ENCODE peak calls at places on chromosomes 12 and 14, in five cellular contexts. Q is GM12865, K is stomach, I is left ventricle myocardium inferior, V is fibroblast of pulmonary artery. M is an unnamed sample.

GRCh38 chr12:5328669-5329068 is 103.2 kb upstream of the NTF3 start:
- DNase-seq in K (no peak), Q (no peak), I (no peak), V (no peak), M (no peak)

GRCh38 chr12:122243965-122244364 is 18.1 kb upstream of the DIABLO start:
- DNase-seq in Q (peak; percentile 32), K (no peak), I (no peak), V (no peak), M (no peak)

GRCh38 chr14:27181304-27181703 is 583.5 kb upstream of the NOVA1 start:
- DNase-seq in Q (no peak), V (no peak), I (peak; percentile 18), K (no peak), M (no peak)

GRCh38 chr12:30794591-30795409 is 40.0 kb upstream of the CAPRIN2 start:
- DNase-seq in I (no peak), K (no peak), V (peak; percentile 97), Q (no peak), M (no peak)

GRCh38 chr12:53917126-53917525 is 21.5 kb upstream of the HOXC13 start:
- DNase-seq in V (no peak), K (no peak), Q (no peak), I (no peak), M (no peak)

GRCh38 chr14:61511558-61511924 is 183.8 kb upstream of the HIF1A start:
- DNase-seq in V (no peak), K (no peak), I (no peak), Q (no peak), M (no peak)

GRCh38 chr12:25957898-25958253 is 606 bp upstream of the RASSF8 start:
- DNase-seq in V (peak; percentile 89), I (no peak), K (no peak), Q (peak; percentile 5), M (no peak)

GRCh38 chr12:50642035-50642451 is 121.9 kb upstream of the ATF1 start:
- DNase-seq in Q (no peak), K (no peak), V (peak; percentile 67), I (no peak), M (no peak)

GRCh38 chr14:104290756-104291122 is 152.4 kb downstream of the KIF26A start:
- DNase-seq in K (no peak), V (no peak), Q (no peak), I (peak; percentile 6), M (no peak)

GRCh38 chr12:2057041-2057792 is 4.4 kb downstream of the CACNA1C start:
- DNase-seq in K (peak; percentile 60), Q (peak; percentile 63), I (peak; percentile 58), V (peak; percentile 66), M (peak; percentile 8)

GRCh38 chr14:68564826-68565760 is 227.8 kb downstream of the ZFP36L1 start:
- DNase-seq in K (no peak), Q (no peak), V (peak; percentile 40), I (no peak), M (no peak)

GRCh38 chr14:21309956-21310355 is 30.1 kb downstream of the RPGRIP1 start:
- DNase-seq in V (no peak), K (no peak), I (no peak), Q (no peak), M (no peak)

GRCh38 chr14:65169351-65169750 is 67.0 kb upstream of the MAX start:
- DNase-seq in K (no peak), V (peak; percentile 59), Q (peak; percentile 95), I (no peak), M (peak; percentile 95)

GRCh38 chr14:23566782-23567185 is 807 bp downstream of the AP1G2 start:
- DNase-seq in Q (no peak), I (no peak), K (peak; percentile 85), V (peak; percentile 22), M (no peak)

GRCh38 chr14:106094654-106095189 is 568.3 kb downstream of the TMEM121 start:
- DNase-seq in V (no peak), K (peak; percentile 27), I (no peak), Q (no peak), M (no peak)

DNA sequence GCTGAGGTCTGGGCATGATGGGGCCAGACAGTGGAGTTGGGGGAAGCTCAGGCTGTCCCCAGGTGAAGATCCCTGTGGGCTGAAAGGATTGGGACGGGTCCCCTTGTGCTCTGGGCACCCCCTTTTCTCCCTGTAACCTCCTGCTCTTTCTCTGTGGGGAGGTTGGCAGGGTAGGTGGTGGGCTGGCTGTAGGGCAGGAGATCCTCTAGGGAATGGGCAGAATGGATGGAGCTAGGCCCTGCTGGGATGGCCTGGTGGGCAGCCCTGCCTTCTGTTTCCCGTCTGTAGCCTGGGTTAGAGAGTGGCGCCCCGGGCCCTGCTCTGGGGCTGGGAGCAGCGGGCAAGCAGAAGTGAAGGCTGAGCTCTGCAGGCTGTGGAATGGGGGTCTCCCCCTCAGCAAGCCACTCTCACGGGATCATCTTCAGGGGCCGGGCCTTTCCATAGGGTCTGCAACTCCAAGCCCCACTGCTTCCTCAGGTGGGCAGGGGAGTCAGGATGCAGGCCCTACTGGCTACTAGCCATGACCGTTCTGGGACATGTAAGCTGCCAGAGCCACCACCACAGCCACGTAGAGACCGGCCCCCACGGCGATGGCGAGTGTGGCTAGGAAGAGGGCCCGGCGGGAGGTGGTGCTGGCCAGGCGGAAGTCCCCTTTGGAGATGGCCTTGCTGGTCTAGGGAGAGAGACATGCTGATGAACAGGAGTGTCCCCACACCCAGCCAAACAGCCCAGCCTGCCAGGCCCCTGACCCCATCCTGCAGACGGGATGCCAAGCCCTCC is 18.8 kb downstream of the SYNDIG1L start:
- DNase-seq in I (no peak), K (no peak), V (no peak), Q (no peak), M (no peak)
- TF ChIP-seq CTCF in I (no peak), K (no peak), V (no peak), Q (no peak), M (no peak)

DNA sequence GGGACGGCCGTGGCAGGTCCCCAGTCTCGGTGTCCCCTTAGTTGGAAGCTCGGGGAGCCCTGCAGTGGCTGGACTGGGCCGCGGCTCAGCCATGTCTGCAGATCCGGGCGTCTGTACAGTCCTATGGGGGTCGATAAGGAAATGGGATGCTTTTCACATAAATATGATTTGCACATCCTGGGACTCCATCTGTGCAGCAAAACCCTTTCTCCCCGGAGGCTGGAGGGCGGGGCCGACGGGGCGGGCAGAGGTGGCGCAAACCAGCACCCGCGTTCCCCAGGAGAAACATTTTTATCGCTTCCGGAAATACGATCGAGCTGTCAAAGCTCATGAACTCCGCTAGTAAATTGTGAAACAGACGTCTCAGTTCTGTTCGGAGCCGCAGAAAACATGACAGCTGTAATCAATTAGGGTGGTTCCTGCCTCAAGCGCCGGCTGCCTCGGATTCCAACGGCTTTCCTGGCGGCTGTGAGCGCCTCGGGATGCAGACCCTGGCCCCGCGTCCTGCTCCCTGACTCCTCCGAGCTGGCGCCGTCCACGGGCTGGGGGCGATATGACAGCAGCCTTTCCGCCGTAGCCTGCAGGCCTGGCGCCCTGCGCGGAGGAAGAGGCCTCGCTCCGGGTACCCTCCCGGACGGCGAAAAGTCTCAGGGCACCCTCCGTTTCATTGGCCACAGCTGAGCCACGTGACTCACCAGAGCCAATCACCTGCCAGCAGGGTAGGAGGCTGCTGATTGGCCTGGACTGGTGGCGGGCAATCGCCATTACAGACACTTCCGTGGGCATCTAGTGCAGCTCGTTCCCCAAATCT is 23.0 kb downstream of the DIO3 start:
- DNase-seq in Q (no peak), I (peak; percentile 21), V (peak; percentile 36), K (no peak), M (no peak)
- H3K4me3 ChIP-seq in Q (no peak overlapping the region), I (peak overlapping the region; percentile 23), V (no peak overlapping the region), K (no peak overlapping the region), M (no peak overlapping the region)

GRCh38 chr12:23221926-23222325 is 597.0 kb downstream of the ETNK1 start:
- DNase-seq in Q (no peak), I (no peak), K (no peak), V (no peak), M (no peak)

GRCh38 chr12:23217158-23217557 is 592.2 kb downstream of the ETNK1 start:
- DNase-seq in Q (no peak), V (no peak), I (no peak), K (no peak), M (no peak)

GRCh38 chr12:23222801-23223200 is 597.8 kb downstream of the ETNK1 start:
- DNase-seq in Q (peak; percentile 22), I (no peak), V (no peak), K (no peak), M (no peak)

GRCh38 chr12:23217716-23218115 is 592.7 kb downstream of the ETNK1 start:
- DNase-seq in V (no peak), I (no peak), Q (no peak), K (no peak), M (no peak)

DNA sequence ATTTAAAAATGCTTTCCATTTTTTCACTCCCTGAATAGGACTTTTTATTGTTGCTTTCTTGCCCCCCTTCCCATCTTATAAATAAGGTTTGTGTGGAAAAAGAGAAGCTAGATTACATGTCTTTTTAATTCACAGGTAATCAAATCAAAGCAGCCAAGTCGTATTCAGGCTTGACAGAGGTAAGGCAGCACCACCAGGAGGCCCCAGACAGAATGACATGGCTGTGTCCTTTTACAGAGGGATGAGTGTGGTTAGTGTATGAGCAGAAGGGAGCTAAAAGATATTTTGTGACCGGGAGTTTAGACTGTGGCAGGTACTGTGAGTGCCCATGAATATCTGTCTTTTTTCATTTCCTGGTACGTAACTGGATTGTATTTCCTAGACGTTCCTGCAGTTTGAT is 596.1 kb downstream of the ETNK1 start:
- DNase-seq in K (no peak), I (no peak), V (no peak), Q (no peak), M (no peak)
- TF ChIP-seq CTCF in K (no peak), I (peak; percentile 40), V (peak; percentile 2), Q (no peak), M (peak; percentile 25)

DNA sequence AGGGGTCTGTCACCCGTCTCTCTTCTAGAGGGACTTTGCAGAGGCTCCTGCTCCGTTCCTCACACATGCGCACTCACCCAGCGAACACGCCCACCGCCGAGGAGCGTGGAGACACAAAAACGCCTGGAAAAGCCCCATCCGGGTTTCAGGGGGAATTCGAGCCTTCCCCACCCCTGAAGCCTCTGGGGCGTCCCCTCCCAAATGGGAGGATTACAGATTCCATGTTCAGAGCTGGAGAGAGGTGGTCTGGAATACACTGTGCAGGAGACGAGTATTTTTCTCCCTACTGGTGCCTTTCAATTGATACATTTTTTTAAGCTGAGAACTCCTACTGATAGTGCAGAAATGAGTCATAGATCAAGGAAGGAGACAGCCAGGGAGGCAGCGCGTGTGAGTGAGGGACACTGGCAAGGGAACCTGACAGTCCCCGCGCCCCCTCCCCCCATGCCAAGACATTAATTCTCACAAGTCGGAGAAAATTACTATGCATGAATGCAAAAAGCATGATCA is 37.0 kb downstream of the BCL11B start:
- DNase-seq in Q (no peak), I (no peak), K (no peak), V (no peak), M (no peak)
- H3K4me3 ChIP-seq in Q (no peak overlapping the region), I (no peak overlapping the region), K (no peak overlapping the region), V (no peak overlapping the region), M (no peak overlapping the region)

GRCh38 chr12:132471858-132472255 is 18.1 kb upstream of the FBRSL1 start:
- DNase-seq in K (no peak), Q (no peak), V (no peak), I (no peak), M (no peak)
- TF ChIP-seq CTCF in K (no peak), Q (no peak), V (no peak), I (no peak), M (no peak)

GRCh38 chr14:93163570-93163969 is 21.1 kb downstream of the MOAP1 start:
- DNase-seq in K (no peak), V (no peak), Q (peak; percentile 85), I (no peak), M (no peak)
- H3K4me3 ChIP-seq in K (no peak overlapping the region), V (no peak overlapping the region), Q (no peak overlapping the region), I (no peak overlapping the region), M (no peak overlapping the region)

M was measured in GM12864.